ENCODE peak calls at places on chromosomes 13 and 19, in six cellular contexts. One of them, this sample, is unnamed.

GRCh38 chr13:77028202-77028601 is 1.2 kb upstream of the FBXL3 start:
- DNase-seq in GM04504: no peak
- DNase-seq in NCI-H2171: no peak
- DNase-seq in stimulated activated CD4-positive, alpha-beta T cell treated with anti-CD3 and anti-CD28 coated beads, Interleukin-15, amount 100 ng/mL, for 1 hour: no peak
- DNase-seq in NB4: no peak
- DNase-seq in fibroblast of the aortic adventitia: peak; percentile 42
- DNase-seq in this sample: no peak

GRCh38 chr13:72505376-72505775 is 222.1 kb downstream of the MZT1 start:
- DNase-seq in stimulated activated CD4-positive, alpha-beta T cell treated with anti-CD3 and anti-CD28 coated beads, Interleukin-15, amount 100 ng/mL, for 1 hour: no peak
- DNase-seq in GM04504: no peak
- DNase-seq in NB4: no peak
- DNase-seq in fibroblast of the aortic adventitia: no peak
- DNase-seq in NCI-H2171: no peak
- DNase-seq in this sample: no peak

GRCh38 chr19:45766919-45767346 is 2.1 kb downstream of the SIX5 start:
- DNase-seq in fibroblast of the aortic adventitia: no peak
- DNase-seq in NCI-H2171: no peak
- DNase-seq in stimulated activated CD4-positive, alpha-beta T cell treated with anti-CD3 and anti-CD28 coated beads, Interleukin-15, amount 100 ng/mL, for 1 hour: no peak
- DNase-seq in NB4: no peak
- DNase-seq in GM04504: no peak
- DNase-seq in this sample: no peak

GRCh38 chr13:76379341-76380105 is 506.7 kb downstream of the KCTD12 start:
- DNase-seq in NCI-H2171: no peak
- DNase-seq in stimulated activated CD4-positive, alpha-beta T cell treated with anti-CD3 and anti-CD28 coated beads, Interleukin-15, amount 100 ng/mL, for 1 hour: no peak
- DNase-seq in fibroblast of the aortic adventitia: no peak
- DNase-seq in NB4: no peak
- DNase-seq in GM04504: no peak
- DNase-seq in this sample: no peak

GRCh38 chr19:4075373-4075772 is 8.7 kb upstream of the ZBTB7A start:
- DNase-seq in stimulated activated CD4-positive, alpha-beta T cell treated with anti-CD3 and anti-CD28 coated beads, Interleukin-15, amount 100 ng/mL, for 1 hour: no peak
- DNase-seq in NCI-H2171: no peak
- DNase-seq in NB4: peak; percentile 68
- DNase-seq in GM04504: no peak
- DNase-seq in fibroblast of the aortic adventitia: no peak
- DNase-seq in this sample: no peak

GRCh38 chr13:102868366-102868936 is 22.6 kb downstream of the ERCC5 start:
- DNase-seq in stimulated activated CD4-positive, alpha-beta T cell treated with anti-CD3 and anti-CD28 coated beads, Interleukin-15, amount 100 ng/mL, for 1 hour: no peak
- DNase-seq in GM04504: no peak
- DNase-seq in NB4: no peak
- DNase-seq in fibroblast of the aortic adventitia: no peak
- DNase-seq in NCI-H2171: no peak
- DNase-seq in this sample: no peak

GRCh38 chr13:47114030-47114429 is 217.2 kb upstream of the HTR2A start:
- DNase-seq in GM04504: peak; percentile 32
- DNase-seq in NB4: no peak
- DNase-seq in fibroblast of the aortic adventitia: peak; percentile 76
- DNase-seq in NCI-H2171: no peak
- DNase-seq in stimulated activated CD4-positive, alpha-beta T cell treated with anti-CD3 and anti-CD28 coated beads, Interleukin-15, amount 100 ng/mL, for 1 hour: no peak
- DNase-seq in this sample: no peak

GRCh38 chr13:57631607-57632275 is at the start of gene PCDH17:
- DNase-seq in NB4: no peak
- DNase-seq in GM04504: no peak
- DNase-seq in NCI-H2171: peak; percentile 32
- DNase-seq in fibroblast of the aortic adventitia: peak; percentile 38
- DNase-seq in stimulated activated CD4-positive, alpha-beta T cell treated with anti-CD3 and anti-CD28 coated beads, Interleukin-15, amount 100 ng/mL, for 1 hour: no peak
- DNase-seq in this sample: peak; percentile 15

GRCh38 chr19:31144471-31144870 is 204.8 kb downstream of the TSHZ3 start:
- DNase-seq in GM04504: no peak
- DNase-seq in stimulated activated CD4-positive, alpha-beta T cell treated with anti-CD3 and anti-CD28 coated beads, Interleukin-15, amount 100 ng/mL, for 1 hour: no peak
- DNase-seq in NCI-H2171: no peak
- DNase-seq in NB4: no peak
- DNase-seq in fibroblast of the aortic adventitia: no peak
- DNase-seq in this sample: no peak

GRCh38 chr19:13154241-13154778 is 4.1 kb downstream of the IER2 start:
- DNase-seq in fibroblast of the aortic adventitia: peak; percentile 96
- DNase-seq in NCI-H2171: peak; percentile 42
- DNase-seq in GM04504: peak; percentile 87
- DNase-seq in NB4: peak; percentile 80
- DNase-seq in stimulated activated CD4-positive, alpha-beta T cell treated with anti-CD3 and anti-CD28 coated beads, Interleukin-15, amount 100 ng/mL, for 1 hour: peak; percentile 34
- DNase-seq in this sample: no peak

GRCh38 chr13:41691276-41691675 is 233.9 kb downstream of the RGCC start:
- DNase-seq in GM04504: no peak
- DNase-seq in stimulated activated CD4-positive, alpha-beta T cell treated with anti-CD3 and anti-CD28 coated beads, Interleukin-15, amount 100 ng/mL, for 1 hour: no peak
- DNase-seq in NCI-H2171: no peak
- DNase-seq in NB4: no peak
- DNase-seq in fibroblast of the aortic adventitia: peak; percentile 70
- DNase-seq in this sample: no peak

GRCh38 chr19:18123819-18124218 is 26.2 kb downstream of the MAST3 start:
- DNase-seq in fibroblast of the aortic adventitia: no peak
- DNase-seq in NB4: no peak
- DNase-seq in stimulated activated CD4-positive, alpha-beta T cell treated with anti-CD3 and anti-CD28 coated beads, Interleukin-15, amount 100 ng/mL, for 1 hour: no peak
- DNase-seq in GM04504: no peak
- DNase-seq in NCI-H2171: no peak
- DNase-seq in this sample: no peak

GRCh38 chr13:36430247-36431203 is 1.8 kb upstream of the CCNA1 start:
- DNase-seq in NCI-H2171: no peak
- DNase-seq in GM04504: no peak
- DNase-seq in fibroblast of the aortic adventitia: no peak
- DNase-seq in stimulated activated CD4-positive, alpha-beta T cell treated with anti-CD3 and anti-CD28 coated beads, Interleukin-15, amount 100 ng/mL, for 1 hour: no peak
- DNase-seq in NB4: no peak
- DNase-seq in this sample: no peak

GRCh38 chr13:113374511-113375175 is 10.7 kb upstream of the GRTP1 start:
- DNase-seq in stimulated activated CD4-positive, alpha-beta T cell treated with anti-CD3 and anti-CD28 coated beads, Interleukin-15, amount 100 ng/mL, for 1 hour: no peak
- DNase-seq in NB4: no peak
- DNase-seq in GM04504: no peak
- DNase-seq in NCI-H2171: no peak
- DNase-seq in fibroblast of the aortic adventitia: no peak
- DNase-seq in this sample: no peak

GRCh38 chr19:18908917-18909619 is 10.1 kb downstream of the COPE start:
- DNase-seq in stimulated activated CD4-positive, alpha-beta T cell treated with anti-CD3 and anti-CD28 coated beads, Interleukin-15, amount 100 ng/mL, for 1 hour: no peak
- DNase-seq in fibroblast of the aortic adventitia: no peak
- DNase-seq in NCI-H2171: no peak
- DNase-seq in NB4: no peak
- DNase-seq in GM04504: no peak
- DNase-seq in this sample: no peak

GRCh38 chr19:42961119-42961518 is 24.1 kb upstream of the PSG7 start:
- DNase-seq in NCI-H2171: no peak
- DNase-seq in stimulated activated CD4-positive, alpha-beta T cell treated with anti-CD3 and anti-CD28 coated beads, Interleukin-15, amount 100 ng/mL, for 1 hour: no peak
- DNase-seq in GM04504: no peak
- DNase-seq in fibroblast of the aortic adventitia: no peak
- DNase-seq in NB4: no peak
- DNase-seq in this sample: no peak

GRCh38 chr13:46473806-46474205 is 79.2 kb upstream of the LRCH1 start:
- DNase-seq in fibroblast of the aortic adventitia: no peak
- DNase-seq in NB4: no peak
- DNase-seq in NCI-H2171: no peak
- DNase-seq in GM04504: no peak
- DNase-seq in stimulated activated CD4-positive, alpha-beta T cell treated with anti-CD3 and anti-CD28 coated beads, Interleukin-15, amount 100 ng/mL, for 1 hour: no peak
- DNase-seq in this sample: no peak

GRCh38 chr19:772730-773436 is 22.0 kb downstream of the MISP start:
- DNase-seq in NB4: no peak
- DNase-seq in GM04504: no peak
- DNase-seq in stimulated activated CD4-positive, alpha-beta T cell treated with anti-CD3 and anti-CD28 coated beads, Interleukin-15, amount 100 ng/mL, for 1 hour: no peak
- DNase-seq in fibroblast of the aortic adventitia: no peak
- DNase-seq in NCI-H2171: no peak
- DNase-seq in this sample: no peak

GRCh38 chr19:8017808-8018207 is 12.4 kb upstream of the ELAVL1 start:
- DNase-seq in NCI-H2171: no peak
- DNase-seq in NB4: peak; percentile 71
- DNase-seq in fibroblast of the aortic adventitia: no peak
- DNase-seq in GM04504: no peak
- DNase-seq in stimulated activated CD4-positive, alpha-beta T cell treated with anti-CD3 and anti-CD28 coated beads, Interleukin-15, amount 100 ng/mL, for 1 hour: no peak
- DNase-seq in this sample: no peak

GRCh38 chr13:73958657-73959397 is 175.4 kb downstream of the KLF12 start:
- DNase-seq in NB4: no peak
- DNase-seq in fibroblast of the aortic adventitia: no peak
- DNase-seq in NCI-H2171: no peak
- DNase-seq in GM04504: no peak
- DNase-seq in stimulated activated CD4-positive, alpha-beta T cell treated with anti-CD3 and anti-CD28 coated beads, Interleukin-15, amount 100 ng/mL, for 1 hour: no peak
- DNase-seq in this sample: no peak

GRCh38 chr19:55379161-55379560 is 2.5 kb downstream of the TMEM190 start:
- DNase-seq in GM04504: no peak
- DNase-seq in NB4: no peak
- DNase-seq in NCI-H2171: no peak
- DNase-seq in fibroblast of the aortic adventitia: no peak
- DNase-seq in stimulated activated CD4-positive, alpha-beta T cell treated with anti-CD3 and anti-CD28 coated beads, Interleukin-15, amount 100 ng/mL, for 1 hour: no peak
- DNase-seq in this sample: peak; percentile 42

GRCh38 chr13:38630780-38631179 is 56.1 kb upstream of the FREM2 start:
- DNase-seq in stimulated activated CD4-positive, alpha-beta T cell treated with anti-CD3 and anti-CD28 coated beads, Interleukin-15, amount 100 ng/mL, for 1 hour: no peak
- DNase-seq in GM04504: peak; percentile 8
- DNase-seq in NCI-H2171: no peak
- DNase-seq in NB4: no peak
- DNase-seq in fibroblast of the aortic adventitia: peak; percentile 42
- DNase-seq in this sample: no peak

GRCh38 chr19:39824143-39825092 is 9.5 kb downstream of the DYRK1B start:
- DNase-seq in GM04504: peak; percentile 82
- DNase-seq in NB4: peak; percentile 50
- DNase-seq in fibroblast of the aortic adventitia: peak; percentile 92
- DNase-seq in NCI-H2171: peak; percentile 96
- DNase-seq in stimulated activated CD4-positive, alpha-beta T cell treated with anti-CD3 and anti-CD28 coated beads, Interleukin-15, amount 100 ng/mL, for 1 hour: peak; percentile 74
- DNase-seq in this sample: no peak

GRCh38 chr13:113207890-113208423 is 512 bp downstream of the PCID2 start:
- DNase-seq in GM04504: no peak
- DNase-seq in stimulated activated CD4-positive, alpha-beta T cell treated with anti-CD3 and anti-CD28 coated beads, Interleukin-15, amount 100 ng/mL, for 1 hour: no peak
- DNase-seq in NB4: peak; percentile 59
- DNase-seq in fibroblast of the aortic adventitia: peak; percentile 46
- DNase-seq in NCI-H2171: no peak
- DNase-seq in this sample: no peak